ENCODE peak calls at places on chromosomes 12 and 14, in nine cellular contexts. F, D, S, U, O, B, P, J and N are unnamed samples.

GRCh38 chr14:63245893-63246292 is 41.6 kb downstream of the RHOJ start:
- DNase-seq in F (no peak), D (no peak), S (no peak), U (no peak), O (peak), B (no peak), P (no peak), J (peak), N (no peak)

GRCh38 chr12:89844539-89844938 is 135.9 kb upstream of the ATP2B1 start:
- DNase-seq in F (no peak), D (no peak), S (no peak), U (no peak), O (no peak), B (peak), P (no peak), J (no peak), N (peak)

GRCh38 chr14:102554835-102555819 is 37.3 kb upstream of the RCOR1 start:
- DNase-seq in F (no peak), D (no peak), S (peak), U (no peak), O (peak), B (peak), P (no peak), J (peak), N (no peak)

GRCh38 chr12:82652071-82652470 is 34.6 kb upstream of the TMTC2 start:
- DNase-seq in F (no peak), D (no peak), S (no peak), U (no peak), O (no peak), B (no peak), P (no peak), J (no peak), N (no peak)

GRCh38 chr14:100025111-100025510 is 40.1 kb upstream of the EVL start:
- DNase-seq in F (no peak), D (no peak), S (no peak), U (peak), O (no peak), B (peak), P (no peak), J (peak), N (peak)

GRCh38 chr12:28611501-28611900 is 421.2 kb downstream of the CCDC91 start:
- DNase-seq in F (no peak), D (no peak), S (no peak), U (no peak), O (no peak), B (peak), P (no peak), J (no peak), N (no peak)

GRCh38 chr14:102316048-102316745 is 3.3 kb upstream of the ZNF839 start:
- DNase-seq in F (peak), D (no peak), S (peak), U (peak), O (peak), B (peak), P (no peak), J (peak), N (peak)

GRCh38 chr12:52042706-52043385 is 8.4 kb upstream of the NR4A1 start:
- DNase-seq in F (no peak), D (no peak), S (no peak), U (no peak), O (no peak), B (no peak), P (no peak), J (no peak), N (no peak)

GRCh38 chr14:104448321-104448720 is 131.2 kb upstream of the C14orf180 start:
- DNase-seq in F (no peak), D (no peak), S (no peak), U (no peak), O (no peak), B (no peak), P (no peak), J (no peak), N (no peak)

GRCh38 chr12:56150563-56150962 is 1.8 kb upstream of the MYL6B start:
- DNase-seq in F (peak), D (no peak), S (no peak), U (no peak), O (no peak), B (peak), P (no peak), J (peak), N (no peak)

GRCh38 chr14:99312106-99312505 is 40.1 kb upstream of the BCL11B start:
- DNase-seq in F (no peak), D (no peak), S (no peak), U (no peak), O (no peak), B (no peak), P (no peak), J (no peak), N (no peak)

GRCh38 chr14:70567791-70568190 is 32.7 kb downstream of the MED6 start:
- DNase-seq in F (no peak), D (no peak), S (peak), U (peak), O (no peak), B (peak), P (peak), J (peak), N (peak)

GRCh38 chr12:120885521-120885920 is 18.6 kb downstream of the SPPL3 start:
- DNase-seq in F (no peak), D (no peak), S (no peak), U (no peak), O (no peak), B (no peak), P (no peak), J (no peak), N (no peak)

GRCh38 chr14:36784541-36784940 is 122.9 kb downstream of the PAX9 start:
- DNase-seq in F (no peak), D (no peak), S (no peak), U (no peak), O (no peak), B (peak), P (no peak), J (no peak), N (no peak)

GRCh38 chr12:15532364-15532977 is 210.2 kb downstream of the PTPRO start:
- DNase-seq in F (peak), D (no peak), S (no peak), U (peak), O (no peak), B (peak), P (peak), J (peak), N (peak)

GRCh38 chr14:85867450-85867849 is 337.5 kb downstream of the FLRT2 start:
- DNase-seq in F (no peak), D (no peak), S (no peak), U (no peak), O (no peak), B (peak), P (no peak), J (no peak), N (no peak)

GRCh38 chr12:27015730-27016076 is 1.5 kb upstream of the TM7SF3 start:
- DNase-seq in F (no peak), D (no peak), S (no peak), U (no peak), O (no peak), B (peak), P (no peak), J (peak), N (peak)

GRCh38 chr12:131327521-131328488 is 374.1 kb downstream of the ADGRD1 start:
- DNase-seq in F (no peak), D (no peak), S (no peak), U (no peak), O (no peak), B (no peak), P (no peak), J (no peak), N (no peak)
- TF ChIP-seq CTCF in F (no peak), D (no peak), S (no peak), U (no peak), O (no peak), B (no peak), P (no peak), J (no peak), N (no peak)

GRCh38 chr12:60494249-60494648 is 898.4 kb downstream of the SLC16A7 start:
- DNase-seq in F (peak), D (no peak), S (no peak), U (peak), O (no peak), B (peak), P (peak), J (peak), N (peak)
- TF ChIP-seq CTCF in F (peak), D (no peak), S (peak), U (peak), O (peak), B (peak), P (peak), J (peak), N (peak)

DNA sequence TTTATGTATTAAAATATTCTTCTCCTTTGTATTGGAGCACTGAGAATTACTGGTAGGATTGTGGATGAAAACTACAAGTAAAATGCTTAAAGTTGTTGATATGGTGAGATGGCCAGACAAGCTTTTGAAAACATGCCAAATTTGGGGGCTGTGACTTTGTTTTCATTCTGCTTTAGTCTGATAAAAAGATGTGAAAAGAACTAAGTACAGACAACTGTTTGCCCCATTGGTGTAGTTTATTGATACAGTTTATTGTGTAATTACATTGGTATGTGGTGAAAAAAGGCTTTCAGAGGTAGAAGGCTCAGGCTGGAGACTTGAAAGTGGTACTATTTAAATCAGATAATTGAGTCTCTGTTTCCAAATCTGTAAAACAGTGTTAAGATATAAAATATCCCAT is 746.8 kb downstream of the DIO2 start:
- DNase-seq in F (no peak), D (no peak), S (no peak), U (no peak), O (no peak), B (no peak), P (no peak), J (no peak), N (no peak)
- TF ChIP-seq CTCF in F (no peak), D (no peak), S (no peak), U (no peak), O (no peak), B (no peak), P (no peak), J (no peak), N (no peak)

DNA sequence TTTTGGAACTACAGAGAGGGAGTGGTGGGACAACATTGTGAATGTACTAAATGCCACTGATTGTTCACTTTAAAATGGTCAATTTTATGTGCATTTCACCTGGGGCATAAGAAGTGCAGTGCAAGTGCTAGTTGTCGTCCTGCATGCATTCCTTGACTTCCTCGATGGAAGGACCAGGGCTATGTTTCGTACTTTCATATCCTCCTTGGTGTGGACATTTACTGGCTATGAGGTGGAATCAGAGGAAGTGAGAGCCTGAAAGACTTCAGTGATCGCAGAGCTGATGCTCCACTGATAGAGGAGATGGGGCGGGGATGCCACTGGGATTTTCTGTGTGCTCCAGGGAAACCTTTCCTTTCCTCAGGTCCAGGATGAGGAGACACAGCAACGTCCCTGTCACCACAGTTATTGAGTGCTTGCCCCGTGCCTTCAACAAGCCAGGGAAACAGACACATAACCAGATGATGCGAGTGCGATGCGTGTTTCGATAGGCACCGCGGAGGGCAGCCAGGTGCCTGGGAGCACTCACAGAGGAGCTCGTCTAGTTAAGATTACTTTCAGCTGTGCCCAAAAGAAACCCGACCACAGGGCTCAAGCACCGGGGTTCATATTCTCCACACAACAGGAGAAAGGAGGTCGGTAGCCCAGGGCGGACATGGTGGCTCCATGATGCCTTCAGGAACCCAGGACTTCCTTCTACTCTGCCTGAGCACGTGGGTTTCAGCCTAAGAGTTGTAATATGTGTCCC is 53.9 kb upstream of the DDX11 start:
- DNase-seq in F (no peak), D (peak), S (no peak), U (no peak), O (no peak), B (no peak), P (no peak), J (no peak), N (no peak)
- TF ChIP-seq CTCF in F (no peak), D (no peak), S (no peak), U (no peak), O (no peak), B (no peak), P (no peak), J (no peak), N (no peak)

GRCh38 chr12:4566474-4566873 is 4.5 kb downstream of the DYRK4 start:
- DNase-seq in F (no peak), D (no peak), S (no peak), U (no peak), O (no peak), B (no peak), P (no peak), J (no peak), N (no peak)

GRCh38 chr12:4564819-4565218 is 2.8 kb downstream of the DYRK4 start:
- DNase-seq in F (no peak), D (no peak), S (no peak), U (no peak), O (no peak), B (no peak), P (no peak), J (no peak), N (no peak)

GRCh38 chr12:4567073-4567881 is 5.3 kb downstream of the DYRK4 start:
- DNase-seq in F (no peak), D (no peak), S (no peak), U (no peak), O (no peak), B (no peak), P (no peak), J (no peak), N (no peak)

GRCh38 chr12:4563336-4563735 is 1.3 kb downstream of the DYRK4 start:
- DNase-seq in F (peak), D (no peak), S (no peak), U (no peak), O (no peak), B (no peak), P (no peak), J (no peak), N (no peak)

DNA sequence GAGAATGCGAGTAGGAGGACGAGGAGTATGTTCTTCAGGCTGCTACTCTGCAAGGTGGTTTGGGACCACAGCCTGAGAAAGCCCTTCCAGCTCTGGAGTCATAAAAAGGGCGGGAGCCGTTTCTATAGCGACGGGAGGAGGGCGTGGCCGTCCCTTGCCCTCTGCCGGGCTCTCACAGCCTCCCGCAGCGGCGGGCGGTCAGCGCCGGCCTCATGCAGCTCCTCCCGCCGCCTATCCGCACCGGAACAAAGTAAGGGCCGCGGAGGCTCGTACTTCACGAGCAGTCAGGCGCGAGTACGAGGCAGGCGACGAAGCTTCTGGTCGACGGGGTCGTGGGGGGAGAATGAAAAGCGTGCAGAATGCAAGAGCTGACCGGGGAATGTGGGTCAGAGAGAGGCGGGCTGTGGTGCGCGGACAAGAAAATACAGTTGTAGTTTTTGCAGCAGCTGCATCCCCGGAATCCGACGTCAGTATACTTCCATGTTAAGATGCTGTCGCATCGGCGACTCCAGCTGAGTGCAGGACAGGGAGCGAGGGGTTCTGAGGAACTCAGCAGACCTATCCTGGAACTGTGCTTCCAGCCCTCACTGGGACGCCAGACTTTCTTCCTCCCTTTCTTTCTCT is at the start of gene DYRK4:
- DNase-seq in F (peak), D (no peak), S (peak), U (peak), O (peak), B (peak), P (peak), J (peak), N (peak)
- TF ChIP-seq CTCF in F (no peak), D (no peak), S (no peak), U (peak), O (no peak), B (no peak), P (no peak), J (no peak), N (no peak)

GRCh38 chr12:55049676-55050075 is 29.9 kb downstream of the NEUROD4 start:
- DNase-seq in F (no peak), D (no peak), S (no peak), U (no peak), O (no peak), B (no peak), P (no peak), J (no peak), N (no peak)

DNA sequence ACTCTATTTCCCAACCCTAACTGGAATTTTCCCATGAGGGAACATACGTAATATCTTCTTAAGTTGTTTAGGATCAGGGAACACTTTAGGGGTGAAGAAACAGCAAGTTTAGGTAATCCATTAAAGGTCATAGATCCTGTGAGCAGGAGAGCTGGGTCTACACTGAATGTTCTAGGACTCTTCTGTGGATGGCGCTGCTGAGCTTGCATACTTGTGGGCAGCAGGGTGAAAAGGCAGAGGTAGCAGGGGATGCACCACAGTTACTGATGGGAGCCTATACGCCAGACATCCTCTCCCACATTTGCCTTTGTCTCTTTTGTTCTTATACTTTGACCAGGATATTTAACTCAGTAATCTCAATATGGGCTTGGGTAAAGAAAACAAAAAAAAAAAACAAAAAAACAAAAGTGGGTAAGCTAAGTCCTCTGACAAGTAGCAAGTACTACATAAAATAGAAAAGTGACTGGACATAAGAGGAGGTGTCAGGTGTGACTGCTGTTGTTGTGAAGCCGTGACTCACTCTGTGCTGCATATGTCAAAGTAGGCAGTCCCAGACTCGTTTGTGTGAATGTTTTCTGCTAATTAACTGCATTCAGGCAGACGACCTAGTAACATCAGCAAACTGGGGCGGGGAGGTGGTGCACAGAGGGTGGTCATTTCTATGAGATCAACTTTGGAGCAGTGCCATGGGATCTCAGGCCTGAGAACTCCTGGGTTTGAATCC is 31.6 kb downstream of the NEUROD4 start:
- DNase-seq in F (no peak), D (no peak), S (no peak), U (no peak), O (no peak), B (peak), P (no peak), J (no peak), N (no peak)
- TF ChIP-seq CTCF in F (no peak), D (no peak), S (no peak), U (no peak), O (no peak), B (no peak), P (no peak), J (no peak), N (no peak)